ENCODE peak calls at places on chromosomes 1 and 21, in seven cellular contexts. O is cardiac septum, F is thoracic aorta, V is dermis blood vessel endothelial cell, B is aorta, R is Right ventricle myocardium superior, M is COR-L47. S is an unnamed sample.

GRCh38 chr21:31922881-31923280 is 50.1 kb downstream of the HUNK start:
- DNase-seq in M (no peak), F (no peak), R (no peak), V (no peak), B (no peak), O (peak), S (no peak)

GRCh38 chr1:202076050-202076511 is 46.6 kb upstream of the GPR37L1 start:
- DNase-seq in F (no peak), V (no peak), O (no peak), B (no peak), R (no peak), M (no peak), S (no peak)

GRCh38 chr1:228464487-228464983 is 22.6 kb upstream of the RNF187 start:
- DNase-seq in V (peak), O (peak), M (peak), F (no peak), R (peak), B (peak), S (peak)

GRCh38 chr1:241532173-241532553 is at the start of gene KMO:
- DNase-seq in O (no peak), B (no peak), R (no peak), V (peak), M (no peak), F (no peak), S (no peak)

GRCh38 chr1:6006882-6007281 is 14.7 kb upstream of the NPHP4 start:
- DNase-seq in M (no peak), R (peak), B (peak), V (no peak), O (peak), F (no peak), S (no peak)

GRCh38 chr1:20178634-20179368 is 7.1 kb upstream of the UBXN10 start:
- DNase-seq in R (no peak), F (no peak), O (no peak), B (no peak), M (no peak), V (no peak), S (no peak)

GRCh38 chr1:44228218-44228617 is 14.9 kb downstream of the DMAP1 start:
- DNase-seq in O (no peak), V (no peak), F (no peak), R (no peak), B (no peak), M (no peak), S (no peak)

GRCh38 chr21:44529011-44529421 is 11.0 kb downstream of the KRTAP10-1 start:
- DNase-seq in O (peak), V (no peak), R (peak), F (no peak), B (peak), M (no peak), S (no peak)

GRCh38 chr21:33368124-33368523 is 35.1 kb upstream of the IFNGR2 start:
- DNase-seq in R (no peak), B (no peak), M (no peak), F (no peak), V (no peak), O (no peak), S (no peak)

GRCh38 chr1:201137579-201138310 is 10.8 kb upstream of the ASCL5 start:
- DNase-seq in F (peak), V (peak), M (no peak), R (peak), O (no peak), B (peak), S (no peak)

GRCh38 chr21:25997788-25998611 is 172.6 kb downstream of the APP start:
- DNase-seq in O (no peak), F (no peak), R (no peak), V (peak), M (peak), B (no peak), S (no peak)

S was measured in activated effector memory CD4-positive, alpha-beta T cell treated with Interleukin-2 at 50 U/mL for 16 hours.